ENCODE peak calls at places on chromosomes 13 and 19, in ten cellular contexts. S, T, F, R, P, D, W, C, Z and O are unnamed samples. For H3K4me1 and H3K36me3, the result is how much of the 10 kb centered on the place peaks cover.

GRCh38 chr19:44951179-44952159 is 3.7 kb upstream of the CLPTM1 start:
- DNase-seq in P (peak), R (peak), D (peak), C (peak), W (peak), S (no peak), Z (no peak), F (peak), T (peak), O (peak)

GRCh38 chr19:50238043-50238442 is 34.6 kb downstream of the MYH14 start:
- DNase-seq in D (no peak), W (no peak), T (no peak), Z (no peak), C (no peak), P (no peak), S (no peak), F (no peak), R (no peak), O (peak)

GRCh38 chr19:35396240-35396885 is 25.5 kb downstream of the GPR42 start:
- DNase-seq in D (no peak), S (no peak), R (no peak), F (no peak), W (no peak), P (no peak), C (no peak), T (peak), Z (no peak), O (no peak)

GRCh38 chr13:57611956-57612355 is 19.6 kb upstream of the PCDH17 start:
- DNase-seq in R (no peak), S (no peak), W (no peak), F (no peak), P (no peak), C (no peak), Z (no peak), T (no peak), D (no peak), O (no peak)

GRCh38 chr19:6423499-6424189 is 967 bp downstream of the KHSRP start:
- DNase-seq in R (no peak), S (no peak), C (no peak), F (peak), T (peak), P (no peak), D (no peak), W (peak), Z (no peak), O (no peak)

GRCh38 chr13:96052655-96053002 is 572 bp downstream of the UGGT2 start:
- DNase-seq in D (no peak), W (no peak), T (no peak), Z (no peak), R (no peak), S (no peak), F (peak), C (peak), P (no peak), O (no peak)

GRCh38 chr13:64052526-64052925 is 2636.9 kb upstream of the PCDH20 start:
- DNase-seq in W (no peak), R (no peak), D (no peak), C (no peak), P (no peak), Z (no peak), T (peak), S (no peak), F (no peak), O (no peak)

GRCh38 chr13:66139250-66139649 is 1090.9 kb downstream of the PCDH9 start:
- DNase-seq in F (peak), P (no peak), T (no peak), Z (no peak), S (no peak), D (no peak), C (no peak), R (no peak), W (no peak), O (no peak)

GRCh38 chr13:111978536-111978935 is 88.4 kb upstream of the SOX1 start:
- DNase-seq in S (no peak), Z (no peak), D (no peak), R (no peak), T (no peak), W (no peak), F (no peak), P (no peak), C (no peak), O (no peak)

GRCh38 chr19:13087795-13088537 is 14.7 kb downstream of the LYL1 start:
- DNase-seq in F (no peak), W (peak), Z (no peak), D (no peak), S (no peak), T (no peak), C (no peak), P (no peak), R (no peak), O (no peak)

GRCh38 chr13:44313674-44314073 is 60.0 kb upstream of the SERP2 start:
- DNase-seq in S (peak), D (no peak), C (peak), R (no peak), W (no peak), T (no peak), P (no peak), Z (no peak), F (peak), O (no peak)

GRCh38 chr19:38792250-38793111 is 3.5 kb downstream of the LGALS7B start:
- DNase-seq in C (no peak), D (peak), W (no peak), S (peak), P (no peak), R (peak), Z (no peak), T (peak), F (no peak), O (no peak)

GRCh38 chr13:67651908-67652307 is 421.8 kb upstream of the PCDH9 start:
- DNase-seq in P (no peak), C (no peak), Z (no peak), F (no peak), W (no peak), R (no peak), S (no peak), T (no peak), D (no peak), O (no peak)

GRCh38 chr13:89115307-89115706 is 1444.1 kb downstream of the SLITRK5 start:
- DNase-seq in S (no peak), W (no peak), F (no peak), C (no peak), T (peak), R (no peak), Z (no peak), P (no peak), D (no peak), O (no peak)

GRCh38 chr13:67078062-67078461 is 152.1 kb downstream of the PCDH9 start:
- DNase-seq in P (no peak), S (no peak), F (no peak), C (no peak), R (no peak), Z (no peak), W (no peak), T (no peak), D (no peak), O (no peak)

GRCh38 chr13:113275387-113275786 is 21.7 kb upstream of the LAMP1 start:
- DNase-seq in S (no peak), T (peak), D (peak), F (peak), W (peak), Z (no peak), C (peak), R (peak), P (no peak), O (no peak)

GRCh38 chr19:4138445-4138844 is 14.5 kb upstream of the MAP2K2 start:
- DNase-seq in D (no peak), T (no peak), F (no peak), P (no peak), Z (no peak), W (no peak), R (no peak), S (no peak), C (no peak), O (no peak)

GRCh38 chr13:42363941-42364612 is 92.1 kb downstream of the AKAP11 start:
- DNase-seq in P (no peak), R (no peak), W (no peak), T (peak), S (no peak), F (peak), C (no peak), Z (no peak), D (no peak), O (no peak)

GRCh38 chr13:76500894-76501293 is 385.3 kb downstream of the KCTD12 start:
- DNase-seq in S (no peak), T (no peak), Z (no peak), W (no peak), P (no peak), R (no peak), F (no peak), C (no peak), D (no peak), O (no peak)

GRCh38 chr19:33430674-33431277 is 57.3 kb downstream of the CEBPG start:
- DNase-seq in P (no peak), D (peak), S (no peak), W (peak), F (peak), Z (no peak), T (peak), R (peak), C (peak), O (no peak)

GRCh38 chr13:32164622-32165268 is 133.2 kb downstream of the FRY start:
- DNase-seq in F (peak), W (no peak), R (no peak), S (no peak), D (no peak), P (no peak), T (peak), Z (no peak), C (peak), O (no peak)

GRCh38 chr13:48263196-48263595 is 30.2 kb downstream of the ITM2B start:
- DNase-seq in R (no peak), W (no peak), S (no peak), Z (no peak), F (peak), P (no peak), T (no peak), D (no peak), C (no peak), O (no peak)

GRCh38 chr13:59144700-59145099 is 1019.0 kb downstream of the DIAPH3 start:
- DNase-seq in F (no peak), P (no peak), Z (no peak), W (no peak), R (no peak), S (no peak), D (no peak), C (no peak), T (no peak), O (no peak)

GRCh38 chr13:110186221-110186838 is 120.6 kb downstream of the COL4A1 start:
- DNase-seq in Z (no peak), D (no peak), P (no peak), T (peak), F (no peak), W (no peak), S (no peak), R (no peak), C (no peak), O (no peak)

GRCh38 chr19:4987692-4988370 is 18.9 kb downstream of the KDM4B start:
- DNase-seq in D (no peak), T (no peak), Z (no peak), S (no peak), P (no peak), R (no peak), F (no peak), W (no peak), C (no peak), O (no peak)

DNA sequence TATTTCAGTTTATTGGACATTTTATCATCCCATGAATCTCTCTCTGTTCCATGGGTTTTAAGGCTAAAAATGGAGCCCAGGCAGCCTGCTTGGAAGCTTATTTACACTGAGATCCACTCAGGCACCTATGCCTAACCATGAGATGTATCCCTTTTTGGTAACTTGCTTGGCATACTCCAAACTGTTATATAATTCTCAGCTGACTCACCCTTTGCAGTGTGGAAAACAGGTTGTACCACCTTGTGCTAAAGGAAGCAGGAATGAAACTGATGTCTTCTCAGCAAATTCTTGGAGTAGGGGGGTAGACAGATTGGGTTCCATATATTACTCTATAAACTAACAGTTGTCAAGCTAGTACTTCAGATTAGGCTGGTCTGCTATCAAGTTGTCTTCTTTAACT is 483.6 kb downstream of the KLF5 start:
- DNase-seq in F (peak), Z (no peak), D (no peak), C (no peak), T (no peak), W (no peak), S (no peak), R (no peak), P (no peak), O (no peak)
- H3K27ac ChIP-seq in F (peak), Z (peak), D (no peak), C (no peak), T (no peak), W (no peak), S (no peak), R (no peak), P (no peak), O (no peak)

DNA sequence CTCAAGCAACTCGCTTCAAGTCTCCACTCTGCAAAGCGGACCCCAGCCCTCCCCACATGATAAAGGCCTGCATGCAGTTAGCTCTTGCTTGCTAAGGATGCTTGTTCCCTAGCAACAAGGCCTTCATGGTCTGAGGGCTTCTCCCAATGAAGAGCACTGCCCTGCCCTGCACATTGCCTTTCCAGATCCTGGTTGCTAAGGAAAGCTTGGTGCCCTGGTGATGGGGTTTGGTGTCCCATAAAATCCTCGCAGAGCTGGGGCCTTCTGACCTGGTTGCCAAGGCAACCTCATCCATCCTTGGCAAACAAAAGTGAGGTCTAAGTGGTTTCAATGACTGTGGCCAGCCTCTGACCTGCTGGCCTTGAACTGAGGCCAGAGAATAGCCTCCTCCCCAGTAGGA is 5.9 kb downstream of the DBP start:
- DNase-seq in S (no peak), W (peak), P (no peak), C (no peak), T (peak), Z (no peak), R (no peak), F (no peak), D (no peak), O (no peak)
- H3K4me1 ChIP-seq in S (half or more), W (under half), P (half or more), C (under half), T (under half), Z (half or more), R (half or more), F (under half), D (under half), O (half or more)

GRCh38 chr19:55677572-55678028 is 2.6 kb downstream of the EPN1 start:
- DNase-seq in T (no peak), D (no peak), S (no peak), F (no peak), Z (no peak), W (no peak), C (no peak), P (no peak), R (peak), O (no peak)

GRCh38 chr19:55675661-55676354 is 782 bp downstream of the EPN1 start:
- DNase-seq in W (no peak), S (no peak), R (no peak), P (no peak), D (no peak), F (peak), C (no peak), Z (no peak), T (no peak), O (no peak)

GRCh38 chr19:55678121-55678671 is 3.2 kb downstream of the EPN1 start:
- DNase-seq in P (no peak), W (no peak), F (no peak), R (peak), C (no peak), Z (peak), T (no peak), D (no peak), S (no peak), O (peak)

GRCh38 chr19:55676384-55676783 is 1.4 kb downstream of the EPN1 start:
- DNase-seq in W (no peak), F (peak), S (no peak), P (no peak), D (no peak), R (peak), T (no peak), Z (no peak), C (no peak), O (peak)

GRCh38 chr19:55676889-55677505 is 2.0 kb downstream of the EPN1 start:
- DNase-seq in R (no peak), W (no peak), Z (no peak), S (no peak), T (no peak), P (no peak), D (no peak), C (no peak), F (no peak), O (no peak)
- H3K36me3 ChIP-seq in R (half or more), W (under half), Z (under half), S (under half), T (under half), P (under half), D (under half), C (under half), F (under half), O (under half)

GRCh38 chr19:42098781-42099180 is 22.8 kb downstream of the ZNF574 start:
- DNase-seq in Z (no peak), S (no peak), F (no peak), P (no peak), W (no peak), T (no peak), D (no peak), R (no peak), C (no peak), O (no peak)
- H3K27ac ChIP-seq in Z (peak), S (no peak), F (no peak), P (no peak), W (no peak), T (no peak), D (no peak), R (no peak), C (no peak), O (no peak)

DNA sequence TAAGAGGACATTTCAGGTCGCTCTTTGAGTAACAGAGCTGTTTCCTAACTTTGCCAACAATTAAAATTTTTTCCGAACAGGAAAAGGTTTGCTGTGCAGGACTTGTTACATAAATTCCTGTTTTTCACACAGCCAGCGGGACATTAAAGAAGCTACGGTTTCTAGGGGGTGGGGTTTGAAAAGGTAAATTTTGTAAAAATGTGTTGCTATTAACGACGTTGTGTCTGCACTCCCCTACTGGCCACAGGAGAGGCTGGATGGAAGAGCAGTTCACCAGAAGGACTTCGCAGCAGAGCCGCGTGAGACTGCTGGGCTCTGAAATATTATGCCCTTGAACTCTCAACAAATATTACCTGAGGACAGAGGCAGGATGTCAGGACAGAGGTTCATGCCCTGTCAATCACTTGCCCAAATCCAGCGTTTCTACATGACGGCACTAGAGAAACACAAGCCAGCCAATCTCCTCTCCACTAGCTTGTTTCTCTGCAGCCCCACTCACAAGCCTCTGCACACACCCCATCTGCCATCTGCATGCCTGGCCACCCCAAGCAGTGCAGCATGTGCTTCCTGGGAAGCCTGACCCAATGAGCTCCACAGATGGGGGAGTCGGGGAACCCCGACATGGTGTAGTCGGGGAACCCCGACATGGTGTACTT is 102.0 kb downstream of the FOXO1 start:
- DNase-seq in P (no peak), C (no peak), T (no peak), F (no peak), W (no peak), Z (no peak), D (no peak), R (no peak), S (no peak), O (no peak)
- H3K4me1 ChIP-seq in P (half or more), C (under half), T (under half), F (under half), W (under half), Z (half or more), D (half or more), R (half or more), S (half or more), O (half or more)